ENCODE peak calls at places on chromosomes 1 and 21, in nine cellular contexts. One of them, this sample, is unnamed.

GRCh38 chr1:7579831-7580804 is 191.0 kb upstream of the VAMP3 start:
- DNase-seq in HCT116: no peak
- DNase-seq in hepatocyte: no peak
- DNase-seq in PC-3: no peak
- DNase-seq in MM.1S: no peak
- DNase-seq in GM23338: no peak
- DNase-seq in neural progenitor cell: no peak
- DNase-seq in GM23248: no peak
- DNase-seq in SK-N-SH: no peak
- DNase-seq in this sample: no peak

GRCh38 chr1:111769517-111770146 is 13.9 kb downstream of the DDX20 start:
- DNase-seq in HCT116: peak; percentile 48
- DNase-seq in hepatocyte: peak; percentile 74
- DNase-seq in PC-3: peak; percentile 74
- DNase-seq in MM.1S: peak; percentile 41
- DNase-seq in GM23338: peak; percentile 66
- DNase-seq in neural progenitor cell: peak; percentile 57
- DNase-seq in GM23248: peak; percentile 80
- DNase-seq in SK-N-SH: peak; percentile 66
- DNase-seq in this sample: peak; percentile 80

GRCh38 chr1:246554201-246554600 is 11.9 kb downstream of the TFB2M start:
- DNase-seq in HCT116: no peak
- DNase-seq in hepatocyte: no peak
- DNase-seq in PC-3: no peak
- DNase-seq in MM.1S: no peak
- DNase-seq in GM23338: no peak
- DNase-seq in neural progenitor cell: no peak
- DNase-seq in GM23248: no peak
- DNase-seq in SK-N-SH: no peak
- DNase-seq in this sample: no peak

GRCh38 chr1:107787299-107787698 is 177.7 kb downstream of the VAV3 start:
- DNase-seq in HCT116: no peak
- DNase-seq in hepatocyte: no peak
- DNase-seq in PC-3: no peak
- DNase-seq in MM.1S: peak; percentile 41
- DNase-seq in GM23338: peak; percentile 69
- DNase-seq in neural progenitor cell: peak; percentile 18
- DNase-seq in GM23248: peak; percentile 3
- DNase-seq in SK-N-SH: no peak
- DNase-seq in this sample: peak; percentile 62

GRCh38 chr1:110650623-110651022 is 24.1 kb downstream of the KCNA3 start:
- DNase-seq in HCT116: no peak
- DNase-seq in hepatocyte: no peak
- DNase-seq in PC-3: no peak
- DNase-seq in MM.1S: no peak
- DNase-seq in GM23338: no peak
- DNase-seq in neural progenitor cell: no peak
- DNase-seq in GM23248: no peak
- DNase-seq in SK-N-SH: no peak
- DNase-seq in this sample: no peak

GRCh38 chr21:42617476-42617875 is 35.9 kb upstream of the PDE9A start:
- DNase-seq in HCT116: no peak
- DNase-seq in hepatocyte: no peak
- DNase-seq in PC-3: no peak
- DNase-seq in MM.1S: no peak
- DNase-seq in GM23338: no peak
- DNase-seq in neural progenitor cell: no peak
- DNase-seq in GM23248: no peak
- DNase-seq in SK-N-SH: peak; percentile 38
- DNase-seq in this sample: no peak

GRCh38 chr1:53899206-53899628 is 5.2 kb downstream of the DIO1 start:
- DNase-seq in HCT116: no peak
- DNase-seq in hepatocyte: peak; percentile 43
- DNase-seq in PC-3: peak; percentile 67
- DNase-seq in MM.1S: no peak
- DNase-seq in GM23338: no peak
- DNase-seq in neural progenitor cell: no peak
- DNase-seq in GM23248: no peak
- DNase-seq in SK-N-SH: no peak
- DNase-seq in this sample: no peak

GRCh38 chr1:10965621-10966226 is 46.7 kb upstream of the TARDBP start:
- DNase-seq in HCT116: no peak
- DNase-seq in hepatocyte: no peak
- DNase-seq in PC-3: no peak
- DNase-seq in MM.1S: no peak
- DNase-seq in GM23338: no peak
- DNase-seq in neural progenitor cell: no peak
- DNase-seq in GM23248: peak; percentile 33
- DNase-seq in SK-N-SH: no peak
- DNase-seq in this sample: peak; percentile 14

GRCh38 chr1:86207323-86207722 is 50.8 kb upstream of the COL24A1 start:
- DNase-seq in HCT116: no peak
- DNase-seq in hepatocyte: peak; percentile 23
- DNase-seq in PC-3: peak; percentile 72
- DNase-seq in MM.1S: no peak
- DNase-seq in GM23338: no peak
- DNase-seq in neural progenitor cell: peak; percentile 18
- DNase-seq in GM23248: peak; percentile 92
- DNase-seq in SK-N-SH: no peak
- DNase-seq in this sample: no peak

GRCh38 chr1:190957565-190957964 is 479.9 kb upstream of the BRINP3 start:
- DNase-seq in HCT116: no peak
- DNase-seq in hepatocyte: no peak
- DNase-seq in PC-3: peak; percentile 30
- DNase-seq in MM.1S: no peak
- DNase-seq in GM23338: no peak
- DNase-seq in neural progenitor cell: no peak
- DNase-seq in GM23248: no peak
- DNase-seq in SK-N-SH: no peak
- DNase-seq in this sample: no peak

GRCh38 chr21:25967566-25968438 is 202.8 kb downstream of the APP start:
- DNase-seq in HCT116: no peak
- DNase-seq in hepatocyte: no peak
- DNase-seq in PC-3: no peak
- DNase-seq in MM.1S: peak; percentile 84
- DNase-seq in GM23338: no peak
- DNase-seq in neural progenitor cell: no peak
- DNase-seq in GM23248: no peak
- DNase-seq in SK-N-SH: no peak
- DNase-seq in this sample: peak; percentile 87

GRCh38 chr1:203184467-203184866 is 2.0 kb downstream of the CHI3L1 start:
- DNase-seq in HCT116: no peak
- DNase-seq in hepatocyte: no peak
- DNase-seq in PC-3: no peak
- DNase-seq in MM.1S: no peak
- DNase-seq in GM23338: no peak
- DNase-seq in neural progenitor cell: no peak
- DNase-seq in GM23248: no peak
- DNase-seq in SK-N-SH: no peak
- DNase-seq in this sample: no peak

DNA sequence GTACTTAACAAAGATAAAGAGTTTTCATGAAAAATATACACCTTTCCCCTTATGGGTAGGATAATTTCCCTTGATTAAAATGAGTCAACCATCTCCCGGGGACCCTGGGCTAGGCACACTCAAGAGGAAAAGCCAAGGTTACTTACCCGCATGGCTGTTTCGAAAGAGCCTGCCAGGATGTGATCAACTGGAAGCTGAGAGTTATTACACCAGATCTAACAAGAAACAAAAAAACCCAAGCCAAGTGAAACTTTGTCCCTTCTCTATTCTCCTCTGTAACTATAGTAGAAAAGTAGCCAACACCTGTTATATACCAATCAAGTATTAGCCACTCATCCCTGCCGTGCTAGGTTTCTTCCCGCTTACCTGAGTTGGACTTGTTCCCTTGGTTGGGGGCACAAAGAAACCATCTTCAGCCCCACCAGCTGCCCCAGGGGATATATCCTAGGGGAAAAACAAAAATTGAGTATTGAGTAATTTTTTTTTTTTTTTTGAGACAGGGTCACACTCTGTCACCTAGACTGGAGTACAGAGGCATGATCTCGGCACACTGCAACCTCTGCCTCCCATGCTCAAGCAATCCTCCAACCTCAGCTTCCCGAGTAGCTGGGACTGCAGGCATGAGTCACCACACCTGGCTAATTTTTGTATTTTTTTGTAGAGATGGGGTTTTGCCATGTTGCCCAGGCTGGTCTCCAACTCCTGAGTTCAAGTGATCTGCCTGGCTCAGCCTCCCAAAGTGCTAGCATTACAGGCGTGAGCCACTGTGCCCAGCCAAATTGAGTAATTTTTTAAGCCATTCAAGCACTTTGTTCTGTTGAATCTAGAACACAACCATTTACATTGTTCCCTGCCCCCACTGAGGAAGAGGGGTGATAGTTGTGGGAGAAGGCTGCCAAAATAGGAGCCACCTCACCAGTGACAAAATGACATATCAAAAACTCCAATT is 8.4 kb upstream of the PEX19 start:
- DNase-seq in HCT116: no peak
- DNase-seq in hepatocyte: no peak
- DNase-seq in PC-3: no peak
- DNase-seq in MM.1S: no peak
- DNase-seq in GM23338: no peak
- DNase-seq in neural progenitor cell: no peak
- DNase-seq in GM23248: peak; percentile 6
- DNase-seq in SK-N-SH: no peak
- DNase-seq in this sample: no peak
- H3K4me2 ChIP-seq in HCT116: no peak overlapping the region
- H3K4me2 ChIP-seq in hepatocyte: no peak overlapping the region
- H3K4me2 ChIP-seq in PC-3: no peak overlapping the region
- H3K4me2 ChIP-seq in MM.1S: no peak overlapping the region
- H3K4me2 ChIP-seq in GM23338: no peak overlapping the region
- H3K4me2 ChIP-seq in neural progenitor cell: no peak overlapping the region
- H3K4me2 ChIP-seq in GM23248: no peak overlapping the region
- H3K4me2 ChIP-seq in SK-N-SH: no peak overlapping the region
- H3K4me2 ChIP-seq in this sample: no peak overlapping the region

GRCh38 chr21:38120984-38121855 is 135.6 kb upstream of the KCNJ15 start:
- DNase-seq in HCT116: no peak
- DNase-seq in hepatocyte: no peak
- DNase-seq in PC-3: no peak
- DNase-seq in MM.1S: no peak
- DNase-seq in GM23338: no peak
- DNase-seq in neural progenitor cell: no peak
- DNase-seq in GM23248: no peak
- DNase-seq in SK-N-SH: no peak
- DNase-seq in this sample: no peak

GRCh38 chr21:38112219-38112789 is 144.5 kb upstream of the KCNJ15 start:
- DNase-seq in HCT116: no peak
- DNase-seq in hepatocyte: no peak
- DNase-seq in PC-3: no peak
- DNase-seq in MM.1S: no peak
- DNase-seq in GM23338: no peak
- DNase-seq in neural progenitor cell: no peak
- DNase-seq in GM23248: no peak
- DNase-seq in SK-N-SH: no peak
- DNase-seq in this sample: no peak

GRCh38 chr21:38114717-38115333 is 142.0 kb upstream of the KCNJ15 start:
- DNase-seq in HCT116: no peak
- DNase-seq in hepatocyte: no peak
- DNase-seq in PC-3: no peak
- DNase-seq in MM.1S: no peak
- DNase-seq in GM23338: no peak
- DNase-seq in neural progenitor cell: no peak
- DNase-seq in GM23248: no peak
- DNase-seq in SK-N-SH: no peak
- DNase-seq in this sample: no peak

GRCh38 chr21:38119793-38120192 is 137.0 kb upstream of the KCNJ15 start:
- DNase-seq in HCT116: no peak
- DNase-seq in hepatocyte: no peak
- DNase-seq in PC-3: no peak
- DNase-seq in MM.1S: no peak
- DNase-seq in GM23338: no peak
- DNase-seq in neural progenitor cell: no peak
- DNase-seq in GM23248: no peak
- DNase-seq in SK-N-SH: no peak
- DNase-seq in this sample: no peak

GRCh38 chr21:38115870-38116269 is 140.9 kb upstream of the KCNJ15 start:
- DNase-seq in HCT116: no peak
- DNase-seq in hepatocyte: no peak
- DNase-seq in PC-3: no peak
- DNase-seq in MM.1S: no peak
- DNase-seq in GM23338: no peak
- DNase-seq in neural progenitor cell: no peak
- DNase-seq in GM23248: no peak
- DNase-seq in SK-N-SH: no peak
- DNase-seq in this sample: no peak
- H3K4me3 ChIP-seq in HCT116: no peak overlapping the region
- H3K4me3 ChIP-seq in hepatocyte: no peak overlapping the region
- H3K4me3 ChIP-seq in PC-3: no peak overlapping the region
- H3K4me3 ChIP-seq in MM.1S: no peak overlapping the region
- H3K4me3 ChIP-seq in GM23338: no peak overlapping the region
- H3K4me3 ChIP-seq in neural progenitor cell: no peak overlapping the region
- H3K4me3 ChIP-seq in GM23248: no peak overlapping the region
- H3K4me3 ChIP-seq in SK-N-SH: no peak overlapping the region
- H3K4me3 ChIP-seq in this sample: no peak overlapping the region

GRCh38 chr1:174800221-174800791 is 199.4 kb upstream of the CACYBP start:
- DNase-seq in HCT116: no peak
- DNase-seq in hepatocyte: peak; percentile 10
- DNase-seq in PC-3: no peak
- DNase-seq in MM.1S: no peak
- DNase-seq in GM23338: peak; percentile 35
- DNase-seq in neural progenitor cell: peak; percentile 23
- DNase-seq in GM23248: peak; percentile 39
- DNase-seq in SK-N-SH: peak; percentile 43
- DNase-seq in this sample: peak; percentile 24
- TF ChIP-seq EZH2phosphoT487 in HCT116: no peak
- TF ChIP-seq EZH2phosphoT487 in hepatocyte: no peak
- TF ChIP-seq EZH2phosphoT487 in PC-3: no peak
- TF ChIP-seq EZH2phosphoT487 in MM.1S: no peak
- TF ChIP-seq EZH2phosphoT487 in GM23338: no peak
- TF ChIP-seq EZH2phosphoT487 in neural progenitor cell: no peak
- TF ChIP-seq EZH2phosphoT487 in GM23248: no peak
- TF ChIP-seq EZH2phosphoT487 in SK-N-SH: no peak
- TF ChIP-seq EZH2phosphoT487 in this sample: no peak

DNA sequence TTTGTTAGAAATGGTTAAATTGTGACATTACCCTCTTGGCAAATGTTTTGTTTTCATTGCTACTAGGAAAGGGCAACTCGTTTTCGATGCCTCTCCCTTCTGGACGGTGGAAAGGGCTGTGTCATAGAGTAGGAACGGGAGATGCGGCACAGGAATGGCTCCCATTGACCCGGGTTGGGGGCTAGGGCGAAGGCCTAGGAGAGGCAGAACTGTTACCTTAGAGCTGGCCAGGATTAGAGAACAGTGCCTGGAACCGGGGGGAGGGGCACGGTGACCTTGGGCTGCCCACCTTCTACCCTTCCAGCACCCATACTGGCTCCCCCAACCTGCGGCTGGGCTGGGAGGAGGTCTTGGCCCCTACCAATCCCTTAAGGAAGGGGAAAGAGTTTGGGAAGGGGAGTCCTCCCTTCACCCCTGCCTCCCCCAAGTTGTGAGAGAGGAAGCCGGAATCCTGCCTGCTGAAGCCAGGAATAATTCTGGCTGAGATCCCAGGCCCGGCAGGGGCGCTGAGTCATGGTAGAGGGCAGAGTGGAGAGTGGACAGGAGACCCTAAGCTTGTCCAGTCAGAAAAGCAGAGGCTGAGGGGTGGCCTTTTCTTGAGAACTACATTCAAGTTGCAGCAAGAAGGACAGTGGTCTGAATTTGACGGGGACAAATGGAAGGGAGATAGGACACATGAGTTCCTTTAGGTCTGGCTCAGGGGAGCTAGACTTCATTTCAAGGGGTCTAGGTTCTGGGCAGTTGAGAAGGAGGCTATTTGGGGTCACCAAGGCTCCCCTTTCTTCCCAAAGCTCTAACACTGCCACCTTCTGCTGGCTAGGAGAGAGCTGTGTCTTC is 8.2 kb downstream of the LMNA start:
- DNase-seq in HCT116: no peak
- DNase-seq in hepatocyte: peak; percentile 76
- DNase-seq in PC-3: peak; percentile 88
- DNase-seq in MM.1S: no peak
- DNase-seq in GM23338: no peak
- DNase-seq in neural progenitor cell: peak; percentile 29
- DNase-seq in GM23248: peak; percentile 89
- DNase-seq in SK-N-SH: no peak
- DNase-seq in this sample: no peak
- H3K4me2 ChIP-seq in HCT116: peak overlapping the region; percentile 90
- H3K4me2 ChIP-seq in hepatocyte: peak overlapping the region; percentile 69
- H3K4me2 ChIP-seq in PC-3: peak overlapping the region; percentile 93
- H3K4me2 ChIP-seq in MM.1S: no peak overlapping the region
- H3K4me2 ChIP-seq in GM23338: peak overlapping the region; percentile 69
- H3K4me2 ChIP-seq in neural progenitor cell: peak overlapping the region; percentile 37
- H3K4me2 ChIP-seq in GM23248: peak overlapping the region; percentile 98
- H3K4me2 ChIP-seq in SK-N-SH: peak overlapping the region; percentile 95
- H3K4me2 ChIP-seq in this sample: no peak overlapping the region

This sample was measured in OCI-LY7.